ENCODE peak calls at places on chromosomes 2 and 18, in ten cellular contexts. B is lower leg skin; K is non-pigmented ciliary epithelial cell; L is HEK293T; V is fibroblast of lung; Z is stimulated activated naive CD4-positive, alpha-beta T cell; Y is AG08396; M is fibroblast of pulmonary artery; C is Kasumi-1; S is stimulated activated CD4-positive, alpha-beta T cell treated with anti-CD3 and anti-CD28 coated beads, Interleukin-1b, Interleukin-23, amount 100 ng/mL, for 24 hours. X is an unnamed sample.

GRCh38 chr2:4979127-4979526 is 713.1 kb upstream of the SOX11 start:
- DNase-seq in V (no peak), Z (no peak), S (no peak), C (no peak), Y (no peak), L (no peak), K (no peak), B (no peak), M (no peak), X (no peak)

GRCh38 chr2:46067501-46068292 is 229.5 kb upstream of the EPAS1 start:
- DNase-seq in V (peak), L (no peak), K (peak), C (no peak), B (no peak), Z (no peak), Y (peak), M (peak), S (no peak), X (no peak)

GRCh38 chr2:236866542-236867340 is 218.9 kb upstream of the COPS8 start:
- DNase-seq in C (peak), S (no peak), M (no peak), B (peak), K (no peak), Y (no peak), L (no peak), V (no peak), Z (no peak), X (peak)

GRCh38 chr2:217101972-217102371 is 242.1 kb upstream of the TNP1 start:
- DNase-seq in M (no peak), B (no peak), S (no peak), Y (no peak), L (no peak), Z (no peak), V (no peak), K (no peak), C (no peak), X (no peak)

GRCh38 chr18:11497585-11497984 is 111.8 kb upstream of the SLC35G4 start:
- DNase-seq in Z (no peak), B (no peak), M (peak), L (no peak), V (peak), C (no peak), K (no peak), S (no peak), Y (no peak), X (no peak)

GRCh38 chr2:241849616-241850543 is 8.8 kb downstream of the PDCD1 start:
- DNase-seq in Y (no peak), B (peak), K (no peak), S (no peak), V (no peak), M (no peak), Z (no peak), C (no peak), L (no peak), X (no peak)

GRCh38 chr2:26692814-26693286 is 328 bp downstream of the KCNK3 start:
- DNase-seq in C (no peak), B (no peak), S (no peak), Y (peak), M (peak), L (peak), V (peak), K (no peak), Z (no peak), X (no peak)

GRCh38 chr2:9753276-9753600 is 90.0 kb upstream of the TAF1B start:
- DNase-seq in Y (peak), M (peak), V (peak), B (no peak), K (peak), L (no peak), C (peak), Z (no peak), S (peak), X (peak)

GRCh38 chr2:6957910-6958615 is 40.9 kb downstream of the RNF144A start:
- DNase-seq in B (no peak), C (no peak), K (no peak), M (no peak), L (no peak), Y (no peak), V (no peak), S (no peak), Z (no peak), X (no peak)

GRCh38 chr2:235170536-235171510 is 219.0 kb downstream of the SH3BP4 start:
- DNase-seq in V (peak), M (peak), K (peak), Z (no peak), C (no peak), L (peak), B (no peak), S (no peak), Y (peak), X (no peak)

GRCh38 chr2:168056242-168056641 is 191.2 kb downstream of the STK39 start:
- DNase-seq in Y (no peak), S (no peak), B (no peak), Z (no peak), K (no peak), C (no peak), M (no peak), L (no peak), V (no peak), X (no peak)

GRCh38 chr2:127158614-127159290 is 51.8 kb upstream of the BIN1 start:
- DNase-seq in Z (no peak), V (no peak), S (no peak), B (no peak), C (peak), M (no peak), L (no peak), K (no peak), Y (no peak), X (peak)

GRCh38 chr18:79555885-79556284 is 123.7 kb upstream of the CTDP1 start:
- DNase-seq in S (no peak), C (no peak), B (peak), M (no peak), K (no peak), Z (no peak), L (no peak), Y (no peak), V (no peak), X (no peak)

GRCh38 chr2:27085670-27086089 is 892 bp upstream of the KHK start:
- DNase-seq in C (no peak), Z (peak), S (peak), B (peak), K (no peak), Y (peak), L (peak), M (peak), V (peak), X (no peak)

GRCh38 chr2:98912221-98912851 is 23.7 kb downstream of the CRACDL start:
- DNase-seq in C (no peak), S (no peak), M (peak), K (peak), Y (peak), Z (no peak), B (peak), V (peak), L (no peak), X (no peak)

GRCh38 chr18:22314001-22314400 is 103.7 kb downstream of the CTAGE1 start:
- DNase-seq in Z (no peak), V (peak), M (peak), B (no peak), S (no peak), K (no peak), L (no peak), Y (no peak), C (no peak), X (no peak)

GRCh38 chr2:29443627-29444026 is 328.4 kb downstream of the CLIP4 start:
- DNase-seq in M (no peak), S (no peak), B (no peak), V (no peak), K (no peak), L (no peak), C (peak), Z (no peak), Y (no peak), X (no peak)

GRCh38 chr2:86234573-86235131 is 35.4 kb downstream of the MRPL35 start:
- DNase-seq in Y (no peak), V (no peak), M (no peak), K (no peak), Z (no peak), S (no peak), L (no peak), B (no peak), C (no peak), X (no peak)

GRCh38 chr2:100589527-100589926 is 26.7 kb downstream of the PDCL3 start:
- DNase-seq in Z (no peak), S (no peak), L (no peak), V (no peak), C (no peak), B (peak), M (no peak), Y (no peak), K (no peak), X (no peak)

GRCh38 chr2:42169869-42170465 is 814 bp downstream of the EML4 start:
- DNase-seq in B (no peak), Z (peak), Y (peak), L (no peak), C (peak), M (no peak), S (no peak), V (no peak), K (no peak), X (peak)

GRCh38 chr18:75107196-75107930 is 101.6 kb downstream of the PTGR3 start:
- DNase-seq in C (no peak), V (no peak), S (no peak), K (no peak), M (no peak), Z (no peak), B (peak), Y (no peak), L (no peak), X (no peak)